ENCODE peak calls at places on chromosomes 12 and 14, in four cellular contexts. One of them, this sample, is unnamed.

GRCh38 chr14:42174357-42174756 is 567.7 kb downstream of the LRFN5 start:
- DNase-seq in memory B cell: no peak
- DNase-seq in amygdala: no peak
- DNase-seq in T47D: no peak
- DNase-seq in this sample: no peak

GRCh38 chr14:21022686-21023085 is 2.2 kb downstream of the NDRG2 start:
- DNase-seq in memory B cell: no peak
- DNase-seq in amygdala: no peak
- DNase-seq in T47D: no peak
- DNase-seq in this sample: no peak

GRCh38 chr12:80040075-80040738 is 59.1 kb upstream of the OTOGL start:
- DNase-seq in memory B cell: no peak
- DNase-seq in amygdala: no peak
- DNase-seq in T47D: no peak
- DNase-seq in this sample: no peak

GRCh38 chr14:59754256-59754655 is 116.3 kb downstream of the RTN1 start:
- DNase-seq in memory B cell: no peak
- DNase-seq in amygdala: no peak
- DNase-seq in T47D: no peak
- DNase-seq in this sample: no peak

GRCh38 chr14:86357866-86358265 is 827.9 kb downstream of the FLRT2 start:
- DNase-seq in memory B cell: no peak
- DNase-seq in amygdala: no peak
- DNase-seq in T47D: no peak
- DNase-seq in this sample: no peak

GRCh38 chr12:100199347-100200136 is 1.1 kb upstream of the ACTR6 start:
- DNase-seq in memory B cell: peak
- DNase-seq in amygdala: peak
- DNase-seq in T47D: peak
- DNase-seq in this sample: peak

GRCh38 chr12:89244536-89244935 is 107.8 kb downstream of the DUSP6 start:
- DNase-seq in memory B cell: no peak
- DNase-seq in amygdala: no peak
- DNase-seq in T47D: no peak
- DNase-seq in this sample: no peak

GRCh38 chr14:51448831-51449665 is 202.7 kb upstream of the FRMD6 start:
- DNase-seq in memory B cell: no peak
- DNase-seq in amygdala: no peak
- DNase-seq in T47D: no peak
- DNase-seq in this sample: no peak

GRCh38 chr12:87332987-87333761 is 696.0 kb downstream of the C12orf50 start:
- DNase-seq in memory B cell: no peak
- DNase-seq in amygdala: no peak
- DNase-seq in T47D: no peak
- DNase-seq in this sample: no peak

This sample was measured in lower lobe of right lung.